ENCODE peak calls at places on chromosomes 1 and 21, in six cellular contexts. S is GM12892; U is anterior cingulate cortex; B is ascending aorta; K is activated naive CD4-positive, alpha-beta T cell; M is IMR-90. Z is an unnamed sample.

GRCh38 chr1:159944623-159945455 is 574 bp downstream of the IGSF9 start:
- DNase-seq in U (no peak), K (no peak), M (no peak), B (no peak), S (no peak), Z (no peak)

GRCh38 chr21:36791150-36791549 is 92.2 kb downstream of the SIM2 start:
- DNase-seq in S (no peak), U (no peak), K (no peak), M (no peak), B (no peak), Z (no peak)

GRCh38 chr21:24781146-24781545 is 826.1 kb downstream of the MRPL39 start:
- DNase-seq in S (no peak), M (no peak), U (no peak), B (no peak), K (no peak), Z (no peak)

GRCh38 chr1:228370439-228370940 is 36.1 kb downstream of the TRIM11 start:
- DNase-seq in S (peak; percentile 19), K (no peak), U (no peak), B (no peak), M (no peak), Z (no peak)

GRCh38 chr1:59072017-59072947 is 224.6 kb upstream of the FGGY start:
- DNase-seq in S (no peak), B (no peak), K (no peak), U (no peak), M (peak; percentile 4), Z (no peak)

GRCh38 chr21:34726627-34727337 is 58.0 kb downstream of the CLIC6 start:
- DNase-seq in S (no peak), K (no peak), U (no peak), B (no peak), M (peak; percentile 43), Z (no peak)

GRCh38 chr1:94909486-94909885 is 17.4 kb downstream of the CNN3 start:
- DNase-seq in U (no peak), B (no peak), K (no peak), S (no peak), M (no peak), Z (no peak)

GRCh38 chr1:184513966-184514365 is 127.1 kb downstream of the C1orf21 start:
- DNase-seq in B (no peak), U (no peak), K (no peak), M (peak; percentile 71), S (no peak), Z (no peak)

GRCh38 chr1:199780091-199780490 is 247.4 kb upstream of the NR5A2 start:
- DNase-seq in B (no peak), M (no peak), U (no peak), S (no peak), K (no peak), Z (no peak)

GRCh38 chr1:151915066-151915686 is 5.9 kb upstream of the THEM4 start:
- DNase-seq in B (no peak), U (no peak), M (peak; percentile 8), S (no peak), K (no peak), Z (no peak)

GRCh38 chr1:19040010-19040680 is 83.7 kb upstream of the IFFO2 start:
- DNase-seq in U (no peak), B (no peak), S (no peak), M (no peak), K (no peak), Z (no peak)

GRCh38 chr1:228955691-228956090 is 220.4 kb downstream of the RHOU start:
- DNase-seq in S (no peak), M (peak; percentile 70), K (no peak), U (no peak), B (no peak), Z (no peak)

GRCh38 chr1:84632975-84633427 is 57.3 kb downstream of the SSX2IP start:
- DNase-seq in B (no peak), M (peak; percentile 83), U (no peak), S (no peak), K (no peak), Z (no peak)

GRCh38 chr1:54407957-54408700 is 1.9 kb upstream of the SSBP3 start:
- DNase-seq in U (peak; percentile 43), M (peak; percentile 89), B (no peak), S (no peak), K (no peak), Z (no peak)

GRCh38 chr1:18890704-18891103 is 11.7 kb downstream of the ALDH4A1 start:
- DNase-seq in B (no peak), U (peak; percentile 56), K (no peak), M (peak; percentile 19), S (no peak), Z (no peak)

GRCh38 chr1:47915677-47916353 is 81.4 kb downstream of the TRABD2B start:
- DNase-seq in S (no peak), M (no peak), B (no peak), U (no peak), K (no peak), Z (no peak)

GRCh38 chr1:172167801-172168596 is 252.5 kb upstream of the C1orf105 start:
- DNase-seq in B (no peak), S (no peak), M (peak; percentile 81), K (no peak), U (peak; percentile 7), Z (no peak)

GRCh38 chr1:170967042-170967910 is 31.9 kb downstream of the MROH9 start:
- DNase-seq in K (no peak), B (no peak), U (no peak), S (no peak), M (peak; percentile 63), Z (peak; percentile 2)

GRCh38 chr1:202361701-202362100 is 13.2 kb downstream of the PPP1R12B start:
- DNase-seq in M (no peak), B (no peak), K (no peak), S (no peak), U (no peak), Z (no peak)

GRCh38 chr1:184093071-184093470 is 41.5 kb downstream of the TSEN15 start:
- DNase-seq in U (no peak), K (no peak), M (no peak), S (no peak), B (no peak), Z (no peak)

GRCh38 chr1:2989976-2990375 is 31.3 kb upstream of the ACTRT2 start:
- DNase-seq in M (no peak), K (no peak), B (no peak), U (no peak), S (no peak), Z (no peak)

GRCh38 chr1:22259581-22260282 is 116.8 kb upstream of the WNT4 start:
- DNase-seq in B (no peak), M (peak; percentile 32), S (no peak), U (no peak), K (no peak), Z (no peak)

GRCh38 chr1:95888877-95889799 is 655.1 kb downstream of the RWDD3 start:
- DNase-seq in K (no peak), M (no peak), S (no peak), U (no peak), B (no peak), Z (no peak)

GRCh38 chr1:1351511-1352427 is 2.6 kb upstream of the DVL1 start:
- DNase-seq in S (no peak), U (no peak), B (no peak), K (no peak), M (peak; percentile 38), Z (no peak)

GRCh38 chr1:156705918-156706646 is 699 bp upstream of the CRABP2 start:
- DNase-seq in K (peak; percentile 54), S (peak; percentile 77), B (peak; percentile 19), U (peak; percentile 9), M (peak; percentile 34), Z (peak; percentile 86)

GRCh38 chr1:210291786-210292275 is 36.9 kb upstream of the HHAT start:
- DNase-seq in M (no peak), U (no peak), S (no peak), B (no peak), K (no peak), Z (no peak)

GRCh38 chr21:33368124-33368523 is 35.1 kb upstream of the IFNGR2 start:
- DNase-seq in M (no peak), S (no peak), U (no peak), B (no peak), K (no peak), Z (no peak)

GRCh38 chr1:206557636-206558473 is 50.5 kb downstream of the RASSF5 start:
- DNase-seq in B (no peak), S (no peak), U (peak; percentile 37), K (no peak), M (no peak), Z (no peak)

GRCh38 chr1:230717251-230717650 is 3.3 kb upstream of the AGT start:
- DNase-seq in B (no peak), U (no peak), K (no peak), S (no peak), M (peak; percentile 61), Z (no peak)

GRCh38 chr1:99776133-99776532 is 9.7 kb upstream of the FRRS1 start:
- DNase-seq in B (no peak), K (no peak), U (no peak), M (no peak), S (no peak), Z (no peak)

GRCh38 chr1:204645251-204645650 is 40.3 kb downstream of the LRRN2 start:
- DNase-seq in K (no peak), B (no peak), U (no peak), M (no peak), S (no peak), Z (no peak)

GRCh38 chr21:34892196-34892595 is 156.9 kb downstream of the RUNX1 start:
- DNase-seq in M (peak; percentile 45), U (no peak), S (no peak), B (no peak), K (no peak), Z (no peak)

GRCh38 chr1:152473887-152474537 is 36.6 kb upstream of the LCE5A start:
- DNase-seq in K (no peak), M (no peak), U (no peak), B (no peak), S (no peak), Z (no peak)

GRCh38 chr1:210394281-210394798 is 65.6 kb downstream of the HHAT start:
- DNase-seq in K (no peak), M (peak; percentile 27), B (peak; percentile 48), S (no peak), U (no peak), Z (no peak)

GRCh38 chr1:198918920-198919319 is 280.1 kb downstream of the PTPRC start:
- DNase-seq in S (no peak), K (no peak), M (peak; percentile 39), U (no peak), B (no peak), Z (no peak)

GRCh38 chr1:31238986-31239613 is 587 bp downstream of the NKAIN1 start:
- DNase-seq in M (no peak), K (no peak), S (no peak), U (no peak), B (no peak), Z (no peak)

GRCh38 chr1:205570796-205571537 is 60.8 kb downstream of the ELK4 start:
- DNase-seq in K (no peak), U (no peak), M (no peak), B (no peak), S (no peak), Z (no peak)

GRCh38 chr1:203930343-203930742 is 68.9 kb downstream of the SNRPE start:
- DNase-seq in B (no peak), K (no peak), U (no peak), M (peak; percentile 66), S (no peak), Z (no peak)